ENCODE peak calls at places on chromosomes 12 and 14, in four cellular contexts. U is T-helper 17 cell, V is germinal center, L is endothelial cell. N is an unnamed sample.

GRCh38 chr12:57590892-57591566 is at the start of gene PIP4K2C:
- DNase-seq in U (peak; percentile 79), V (peak; percentile 93), L (peak; percentile 58), N (peak; percentile 70)

GRCh38 chr12:44654641-44655625 is 221.2 kb downstream of the NELL2 start:
- DNase-seq in U (no peak), V (peak; percentile 14), L (no peak), N (no peak)

GRCh38 chr12:116508145-116509121 is 50.7 kb upstream of the MAP1LC3B2 start:
- DNase-seq in U (no peak), V (peak; percentile 49), L (peak; percentile 43), N (no peak)

GRCh38 chr14:95196268-95196667 is 38.9 kb upstream of the DICER1 start:
- DNase-seq in U (no peak), V (peak; percentile 63), L (no peak), N (no peak)

GRCh38 chr14:64114166-64114565 is 180.0 kb downstream of the ESR2 start:
- DNase-seq in U (no peak), V (no peak), L (peak; percentile 9), N (no peak)

GRCh38 chr12:47268501-47269459 is 189.0 kb upstream of the AMIGO2 start:
- DNase-seq in U (no peak), V (peak; percentile 62), L (no peak), N (no peak)

GRCh38 chr12:46519407-46519806 is 146.8 kb upstream of the SLC38A2 start:
- DNase-seq in U (no peak), V (no peak), L (no peak), N (no peak)

GRCh38 chr14:50822501-50823042 is 8.4 kb downstream of the NIN start:
- DNase-seq in U (no peak), V (peak; percentile 26), L (no peak), N (no peak)

GRCh38 chr14:99497894-99498293 is 16.7 kb downstream of the CCNK start:
- DNase-seq in U (no peak), V (no peak), L (no peak), N (no peak)

GRCh38 chr14:24978862-24979724 is 70.9 kb downstream of the STXBP6 start:
- DNase-seq in U (no peak), V (no peak), L (no peak), N (no peak)

GRCh38 chr12:11959117-11959823 is 111.5 kb upstream of the BCL2L14 start:
- DNase-seq in U (no peak), V (no peak), L (no peak), N (no peak)

GRCh38 chr14:101475468-101476257 is 85.6 kb upstream of the DIO3 start:
- DNase-seq in U (no peak), V (no peak), L (no peak), N (no peak)

GRCh38 chr14:25848601-25849000 is 749.2 kb downstream of the NOVA1 start:
- DNase-seq in U (no peak), V (no peak), L (no peak), N (no peak)

GRCh38 chr14:61372379-61372778 is 51.0 kb downstream of the PRKCH start:
- DNase-seq in U (no peak), V (no peak), L (no peak), N (no peak)

GRCh38 chr12:104695453-104696148 is 238.9 kb downstream of the CHST11 start:
- DNase-seq in U (peak; percentile 41), V (peak; percentile 48), L (no peak), N (peak; percentile 33)

GRCh38 chr14:79557309-79557708 is 654.0 kb downstream of the DIO2 start:
- DNase-seq in U (no peak), V (no peak), L (no peak), N (no peak)

GRCh38 chr14:105324080-105324778 is 9.7 kb downstream of the PACS2 start:
- DNase-seq in U (no peak), V (no peak), L (no peak), N (no peak)

GRCh38 chr14:93683241-93683640 is 105.0 kb downstream of the PRIMA1 start:
- DNase-seq in U (no peak), V (peak; percentile 11), L (no peak), N (no peak)

N was measured in effector CD8-positive, alpha-beta T cell.